ENCODE peak calls at places on chromosomes 12 and 14, in five cellular contexts. One of them, this sample, is unnamed.

GRCh38 chr14:69696633-69697557 is 70.0 kb upstream of the SRSF5 start:
- DNase-seq in stimulated activated CD4-positive, alpha-beta T cell treated with anti-CD3 and anti-CD28 coated beads, TNF-alpha, amount 100 ng/mL, for 1 hour: no peak
- DNase-seq in activated CD8-positive, alpha-beta memory T cell treated with anti-CD3 and anti-CD28 coated beads for 24 hours: no peak
- DNase-seq in small intestine: peak
- DNase-seq in stimulated activated CD8-positive, alpha-beta memory T cell treated with anti-CD3 and anti-CD28 coated beads, Interleukin-12 subunit alpha, Interleukin-12 subunit beta, amount 100 ng/mL, for 4 hours: no peak
- DNase-seq in this sample: no peak

GRCh38 chr12:120229583-120230325 is 28.8 kb upstream of the RPLP0 start:
- DNase-seq in activated CD8-positive, alpha-beta memory T cell treated with anti-CD3 and anti-CD28 coated beads for 24 hours: no peak
- DNase-seq in stimulated activated CD8-positive, alpha-beta memory T cell treated with anti-CD3 and anti-CD28 coated beads, Interleukin-12 subunit alpha, Interleukin-12 subunit beta, amount 100 ng/mL, for 4 hours: no peak
- DNase-seq in small intestine: peak
- DNase-seq in stimulated activated CD4-positive, alpha-beta T cell treated with anti-CD3 and anti-CD28 coated beads, TNF-alpha, amount 100 ng/mL, for 1 hour: no peak
- DNase-seq in this sample: peak

GRCh38 chr12:115972241-115972640 is 305.3 kb downstream of the MED13L start:
- DNase-seq in activated CD8-positive, alpha-beta memory T cell treated with anti-CD3 and anti-CD28 coated beads for 24 hours: no peak
- DNase-seq in stimulated activated CD8-positive, alpha-beta memory T cell treated with anti-CD3 and anti-CD28 coated beads, Interleukin-12 subunit alpha, Interleukin-12 subunit beta, amount 100 ng/mL, for 4 hours: no peak
- DNase-seq in stimulated activated CD4-positive, alpha-beta T cell treated with anti-CD3 and anti-CD28 coated beads, TNF-alpha, amount 100 ng/mL, for 1 hour: no peak
- DNase-seq in small intestine: no peak
- DNase-seq in this sample: no peak

GRCh38 chr12:10362325-10362724 is 27.5 kb downstream of the KLRK1 start:
- DNase-seq in small intestine: no peak
- DNase-seq in stimulated activated CD8-positive, alpha-beta memory T cell treated with anti-CD3 and anti-CD28 coated beads, Interleukin-12 subunit alpha, Interleukin-12 subunit beta, amount 100 ng/mL, for 4 hours: no peak
- DNase-seq in stimulated activated CD4-positive, alpha-beta T cell treated with anti-CD3 and anti-CD28 coated beads, TNF-alpha, amount 100 ng/mL, for 1 hour: no peak
- DNase-seq in activated CD8-positive, alpha-beta memory T cell treated with anti-CD3 and anti-CD28 coated beads for 24 hours: no peak
- DNase-seq in this sample: peak

GRCh38 chr14:52977798-52978197 is 26.9 kb upstream of the FERMT2 start:
- DNase-seq in small intestine: no peak
- DNase-seq in activated CD8-positive, alpha-beta memory T cell treated with anti-CD3 and anti-CD28 coated beads for 24 hours: no peak
- DNase-seq in stimulated activated CD4-positive, alpha-beta T cell treated with anti-CD3 and anti-CD28 coated beads, TNF-alpha, amount 100 ng/mL, for 1 hour: no peak
- DNase-seq in stimulated activated CD8-positive, alpha-beta memory T cell treated with anti-CD3 and anti-CD28 coated beads, Interleukin-12 subunit alpha, Interleukin-12 subunit beta, amount 100 ng/mL, for 4 hours: no peak
- DNase-seq in this sample: no peak

GRCh38 chr14:92890830-92891598 is 31.9 kb upstream of the CHGA start:
- DNase-seq in stimulated activated CD8-positive, alpha-beta memory T cell treated with anti-CD3 and anti-CD28 coated beads, Interleukin-12 subunit alpha, Interleukin-12 subunit beta, amount 100 ng/mL, for 4 hours: no peak
- DNase-seq in stimulated activated CD4-positive, alpha-beta T cell treated with anti-CD3 and anti-CD28 coated beads, TNF-alpha, amount 100 ng/mL, for 1 hour: no peak
- DNase-seq in small intestine: peak
- DNase-seq in activated CD8-positive, alpha-beta memory T cell treated with anti-CD3 and anti-CD28 coated beads for 24 hours: no peak
- DNase-seq in this sample: peak

GRCh38 chr12:113051759-113052158 is 4.8 kb upstream of the DTX1 start:
- DNase-seq in small intestine: no peak
- DNase-seq in stimulated activated CD4-positive, alpha-beta T cell treated with anti-CD3 and anti-CD28 coated beads, TNF-alpha, amount 100 ng/mL, for 1 hour: no peak
- DNase-seq in stimulated activated CD8-positive, alpha-beta memory T cell treated with anti-CD3 and anti-CD28 coated beads, Interleukin-12 subunit alpha, Interleukin-12 subunit beta, amount 100 ng/mL, for 4 hours: no peak
- DNase-seq in activated CD8-positive, alpha-beta memory T cell treated with anti-CD3 and anti-CD28 coated beads for 24 hours: no peak
- DNase-seq in this sample: no peak

GRCh38 chr12:19382111-19382526 is 57.2 kb upstream of the AEBP2 start:
- DNase-seq in stimulated activated CD4-positive, alpha-beta T cell treated with anti-CD3 and anti-CD28 coated beads, TNF-alpha, amount 100 ng/mL, for 1 hour: no peak
- DNase-seq in small intestine: no peak
- DNase-seq in stimulated activated CD8-positive, alpha-beta memory T cell treated with anti-CD3 and anti-CD28 coated beads, Interleukin-12 subunit alpha, Interleukin-12 subunit beta, amount 100 ng/mL, for 4 hours: peak
- DNase-seq in activated CD8-positive, alpha-beta memory T cell treated with anti-CD3 and anti-CD28 coated beads for 24 hours: peak
- DNase-seq in this sample: peak

GRCh38 chr14:79090781-79091180 is 920.6 kb downstream of the NRXN3 start:
- DNase-seq in stimulated activated CD8-positive, alpha-beta memory T cell treated with anti-CD3 and anti-CD28 coated beads, Interleukin-12 subunit alpha, Interleukin-12 subunit beta, amount 100 ng/mL, for 4 hours: no peak
- DNase-seq in small intestine: no peak
- DNase-seq in stimulated activated CD4-positive, alpha-beta T cell treated with anti-CD3 and anti-CD28 coated beads, TNF-alpha, amount 100 ng/mL, for 1 hour: no peak
- DNase-seq in activated CD8-positive, alpha-beta memory T cell treated with anti-CD3 and anti-CD28 coated beads for 24 hours: no peak
- DNase-seq in this sample: no peak

GRCh38 chr12:105508096-105508495 is 177.6 kb downstream of the C12orf75 start:
- DNase-seq in activated CD8-positive, alpha-beta memory T cell treated with anti-CD3 and anti-CD28 coated beads for 24 hours: no peak
- DNase-seq in small intestine: no peak
- DNase-seq in stimulated activated CD4-positive, alpha-beta T cell treated with anti-CD3 and anti-CD28 coated beads, TNF-alpha, amount 100 ng/mL, for 1 hour: no peak
- DNase-seq in stimulated activated CD8-positive, alpha-beta memory T cell treated with anti-CD3 and anti-CD28 coated beads, Interleukin-12 subunit alpha, Interleukin-12 subunit beta, amount 100 ng/mL, for 4 hours: no peak
- DNase-seq in this sample: no peak

GRCh38 chr12:67067453-67068203 is 201.5 kb upstream of the CAND1 start:
- DNase-seq in stimulated activated CD4-positive, alpha-beta T cell treated with anti-CD3 and anti-CD28 coated beads, TNF-alpha, amount 100 ng/mL, for 1 hour: no peak
- DNase-seq in stimulated activated CD8-positive, alpha-beta memory T cell treated with anti-CD3 and anti-CD28 coated beads, Interleukin-12 subunit alpha, Interleukin-12 subunit beta, amount 100 ng/mL, for 4 hours: no peak
- DNase-seq in small intestine: no peak
- DNase-seq in activated CD8-positive, alpha-beta memory T cell treated with anti-CD3 and anti-CD28 coated beads for 24 hours: peak
- DNase-seq in this sample: no peak

GRCh38 chr12:19276767-19277166 is 147.2 kb downstream of the PLEKHA5 start:
- DNase-seq in small intestine: no peak
- DNase-seq in activated CD8-positive, alpha-beta memory T cell treated with anti-CD3 and anti-CD28 coated beads for 24 hours: no peak
- DNase-seq in stimulated activated CD8-positive, alpha-beta memory T cell treated with anti-CD3 and anti-CD28 coated beads, Interleukin-12 subunit alpha, Interleukin-12 subunit beta, amount 100 ng/mL, for 4 hours: no peak
- DNase-seq in stimulated activated CD4-positive, alpha-beta T cell treated with anti-CD3 and anti-CD28 coated beads, TNF-alpha, amount 100 ng/mL, for 1 hour: no peak
- DNase-seq in this sample: no peak

GRCh38 chr12:31895449-31896150 is 63.6 kb upstream of the RESF1 start:
- DNase-seq in activated CD8-positive, alpha-beta memory T cell treated with anti-CD3 and anti-CD28 coated beads for 24 hours: no peak
- DNase-seq in stimulated activated CD4-positive, alpha-beta T cell treated with anti-CD3 and anti-CD28 coated beads, TNF-alpha, amount 100 ng/mL, for 1 hour: no peak
- DNase-seq in stimulated activated CD8-positive, alpha-beta memory T cell treated with anti-CD3 and anti-CD28 coated beads, Interleukin-12 subunit alpha, Interleukin-12 subunit beta, amount 100 ng/mL, for 4 hours: no peak
- DNase-seq in small intestine: no peak
- DNase-seq in this sample: no peak

GRCh38 chr12:49515266-49515665 is 23.6 kb upstream of the KCNH3 start:
- DNase-seq in small intestine: no peak
- DNase-seq in stimulated activated CD4-positive, alpha-beta T cell treated with anti-CD3 and anti-CD28 coated beads, TNF-alpha, amount 100 ng/mL, for 1 hour: no peak
- DNase-seq in activated CD8-positive, alpha-beta memory T cell treated with anti-CD3 and anti-CD28 coated beads for 24 hours: no peak
- DNase-seq in stimulated activated CD8-positive, alpha-beta memory T cell treated with anti-CD3 and anti-CD28 coated beads, Interleukin-12 subunit alpha, Interleukin-12 subunit beta, amount 100 ng/mL, for 4 hours: no peak
- DNase-seq in this sample: peak

GRCh38 chr14:90355540-90356518 is 24.1 kb upstream of the NRDE2 start:
- DNase-seq in stimulated activated CD4-positive, alpha-beta T cell treated with anti-CD3 and anti-CD28 coated beads, TNF-alpha, amount 100 ng/mL, for 1 hour: no peak
- DNase-seq in small intestine: peak
- DNase-seq in activated CD8-positive, alpha-beta memory T cell treated with anti-CD3 and anti-CD28 coated beads for 24 hours: no peak
- DNase-seq in stimulated activated CD8-positive, alpha-beta memory T cell treated with anti-CD3 and anti-CD28 coated beads, Interleukin-12 subunit alpha, Interleukin-12 subunit beta, amount 100 ng/mL, for 4 hours: no peak
- DNase-seq in this sample: no peak

GRCh38 chr14:76810525-76810924 is 2.2 kb downstream of the ANGEL1 start:
- DNase-seq in activated CD8-positive, alpha-beta memory T cell treated with anti-CD3 and anti-CD28 coated beads for 24 hours: no peak
- DNase-seq in stimulated activated CD8-positive, alpha-beta memory T cell treated with anti-CD3 and anti-CD28 coated beads, Interleukin-12 subunit alpha, Interleukin-12 subunit beta, amount 100 ng/mL, for 4 hours: no peak
- DNase-seq in stimulated activated CD4-positive, alpha-beta T cell treated with anti-CD3 and anti-CD28 coated beads, TNF-alpha, amount 100 ng/mL, for 1 hour: no peak
- DNase-seq in small intestine: no peak
- DNase-seq in this sample: no peak

GRCh38 chr14:95431199-95432145 is 85.0 kb downstream of the SYNE3 start:
- DNase-seq in small intestine: peak
- DNase-seq in stimulated activated CD8-positive, alpha-beta memory T cell treated with anti-CD3 and anti-CD28 coated beads, Interleukin-12 subunit alpha, Interleukin-12 subunit beta, amount 100 ng/mL, for 4 hours: no peak
- DNase-seq in activated CD8-positive, alpha-beta memory T cell treated with anti-CD3 and anti-CD28 coated beads for 24 hours: no peak
- DNase-seq in stimulated activated CD4-positive, alpha-beta T cell treated with anti-CD3 and anti-CD28 coated beads, TNF-alpha, amount 100 ng/mL, for 1 hour: no peak
- DNase-seq in this sample: peak

GRCh38 chr14:104092931-104093365 is 7.4 kb downstream of the ASPG start:
- DNase-seq in small intestine: no peak
- DNase-seq in stimulated activated CD4-positive, alpha-beta T cell treated with anti-CD3 and anti-CD28 coated beads, TNF-alpha, amount 100 ng/mL, for 1 hour: no peak
- DNase-seq in stimulated activated CD8-positive, alpha-beta memory T cell treated with anti-CD3 and anti-CD28 coated beads, Interleukin-12 subunit alpha, Interleukin-12 subunit beta, amount 100 ng/mL, for 4 hours: no peak
- DNase-seq in activated CD8-positive, alpha-beta memory T cell treated with anti-CD3 and anti-CD28 coated beads for 24 hours: no peak
- DNase-seq in this sample: no peak

GRCh38 chr12:81866081-81866480 is 106.9 kb upstream of the PPFIA2 start:
- DNase-seq in stimulated activated CD4-positive, alpha-beta T cell treated with anti-CD3 and anti-CD28 coated beads, TNF-alpha, amount 100 ng/mL, for 1 hour: no peak
- DNase-seq in stimulated activated CD8-positive, alpha-beta memory T cell treated with anti-CD3 and anti-CD28 coated beads, Interleukin-12 subunit alpha, Interleukin-12 subunit beta, amount 100 ng/mL, for 4 hours: no peak
- DNase-seq in small intestine: no peak
- DNase-seq in activated CD8-positive, alpha-beta memory T cell treated with anti-CD3 and anti-CD28 coated beads for 24 hours: no peak
- DNase-seq in this sample: no peak

GRCh38 chr14:105249175-105250007 is 1.1 kb downstream of the BTBD6 start:
- DNase-seq in stimulated activated CD4-positive, alpha-beta T cell treated with anti-CD3 and anti-CD28 coated beads, TNF-alpha, amount 100 ng/mL, for 1 hour: no peak
- DNase-seq in small intestine: peak
- DNase-seq in stimulated activated CD8-positive, alpha-beta memory T cell treated with anti-CD3 and anti-CD28 coated beads, Interleukin-12 subunit alpha, Interleukin-12 subunit beta, amount 100 ng/mL, for 4 hours: no peak
- DNase-seq in activated CD8-positive, alpha-beta memory T cell treated with anti-CD3 and anti-CD28 coated beads for 24 hours: peak
- DNase-seq in this sample: no peak

GRCh38 chr12:97306121-97306520 is 156.5 kb upstream of the RMST start:
- DNase-seq in small intestine: no peak
- DNase-seq in activated CD8-positive, alpha-beta memory T cell treated with anti-CD3 and anti-CD28 coated beads for 24 hours: no peak
- DNase-seq in stimulated activated CD4-positive, alpha-beta T cell treated with anti-CD3 and anti-CD28 coated beads, TNF-alpha, amount 100 ng/mL, for 1 hour: no peak
- DNase-seq in stimulated activated CD8-positive, alpha-beta memory T cell treated with anti-CD3 and anti-CD28 coated beads, Interleukin-12 subunit alpha, Interleukin-12 subunit beta, amount 100 ng/mL, for 4 hours: no peak
- DNase-seq in this sample: no peak

GRCh38 chr12:105289114-105289904 is 41.2 kb upstream of the C12orf75 start:
- DNase-seq in activated CD8-positive, alpha-beta memory T cell treated with anti-CD3 and anti-CD28 coated beads for 24 hours: no peak
- DNase-seq in small intestine: no peak
- DNase-seq in stimulated activated CD8-positive, alpha-beta memory T cell treated with anti-CD3 and anti-CD28 coated beads, Interleukin-12 subunit alpha, Interleukin-12 subunit beta, amount 100 ng/mL, for 4 hours: no peak
- DNase-seq in stimulated activated CD4-positive, alpha-beta T cell treated with anti-CD3 and anti-CD28 coated beads, TNF-alpha, amount 100 ng/mL, for 1 hour: no peak
- DNase-seq in this sample: no peak

GRCh38 chr12:108543642-108544041 is 17.3 kb downstream of the SART3 start:
- DNase-seq in stimulated activated CD8-positive, alpha-beta memory T cell treated with anti-CD3 and anti-CD28 coated beads, Interleukin-12 subunit alpha, Interleukin-12 subunit beta, amount 100 ng/mL, for 4 hours: no peak
- DNase-seq in activated CD8-positive, alpha-beta memory T cell treated with anti-CD3 and anti-CD28 coated beads for 24 hours: no peak
- DNase-seq in stimulated activated CD4-positive, alpha-beta T cell treated with anti-CD3 and anti-CD28 coated beads, TNF-alpha, amount 100 ng/mL, for 1 hour: no peak
- DNase-seq in small intestine: no peak
- DNase-seq in this sample: no peak

GRCh38 chr12:93767524-93767863 is 90.3 kb downstream of the CRADD start:
- DNase-seq in stimulated activated CD8-positive, alpha-beta memory T cell treated with anti-CD3 and anti-CD28 coated beads, Interleukin-12 subunit alpha, Interleukin-12 subunit beta, amount 100 ng/mL, for 4 hours: no peak
- DNase-seq in stimulated activated CD4-positive, alpha-beta T cell treated with anti-CD3 and anti-CD28 coated beads, TNF-alpha, amount 100 ng/mL, for 1 hour: no peak
- DNase-seq in activated CD8-positive, alpha-beta memory T cell treated with anti-CD3 and anti-CD28 coated beads for 24 hours: no peak
- DNase-seq in small intestine: no peak
- DNase-seq in this sample: no peak

GRCh38 chr14:100303179-100303578 is 3.1 kb downstream of the SLC25A29 start:
- DNase-seq in small intestine: no peak
- DNase-seq in activated CD8-positive, alpha-beta memory T cell treated with anti-CD3 and anti-CD28 coated beads for 24 hours: no peak
- DNase-seq in stimulated activated CD8-positive, alpha-beta memory T cell treated with anti-CD3 and anti-CD28 coated beads, Interleukin-12 subunit alpha, Interleukin-12 subunit beta, amount 100 ng/mL, for 4 hours: no peak
- DNase-seq in stimulated activated CD4-positive, alpha-beta T cell treated with anti-CD3 and anti-CD28 coated beads, TNF-alpha, amount 100 ng/mL, for 1 hour: no peak
- DNase-seq in this sample: peak

GRCh38 chr14:68777644-68778043 is 15.2 kb downstream of the ZFP36L1 start:
- DNase-seq in stimulated activated CD4-positive, alpha-beta T cell treated with anti-CD3 and anti-CD28 coated beads, TNF-alpha, amount 100 ng/mL, for 1 hour: no peak
- DNase-seq in activated CD8-positive, alpha-beta memory T cell treated with anti-CD3 and anti-CD28 coated beads for 24 hours: peak
- DNase-seq in small intestine: no peak
- DNase-seq in stimulated activated CD8-positive, alpha-beta memory T cell treated with anti-CD3 and anti-CD28 coated beads, Interleukin-12 subunit alpha, Interleukin-12 subunit beta, amount 100 ng/mL, for 4 hours: no peak
- DNase-seq in this sample: no peak

GRCh38 chr12:27190761-27191160 is 53.3 kb upstream of the STK38L start:
- DNase-seq in small intestine: no peak
- DNase-seq in stimulated activated CD4-positive, alpha-beta T cell treated with anti-CD3 and anti-CD28 coated beads, TNF-alpha, amount 100 ng/mL, for 1 hour: no peak
- DNase-seq in stimulated activated CD8-positive, alpha-beta memory T cell treated with anti-CD3 and anti-CD28 coated beads, Interleukin-12 subunit alpha, Interleukin-12 subunit beta, amount 100 ng/mL, for 4 hours: no peak
- DNase-seq in activated CD8-positive, alpha-beta memory T cell treated with anti-CD3 and anti-CD28 coated beads for 24 hours: no peak
- DNase-seq in this sample: no peak

GRCh38 chr12:1863823-1864222 is 43.5 kb downstream of the LRTM2 start:
- DNase-seq in small intestine: no peak
- DNase-seq in stimulated activated CD8-positive, alpha-beta memory T cell treated with anti-CD3 and anti-CD28 coated beads, Interleukin-12 subunit alpha, Interleukin-12 subunit beta, amount 100 ng/mL, for 4 hours: no peak
- DNase-seq in activated CD8-positive, alpha-beta memory T cell treated with anti-CD3 and anti-CD28 coated beads for 24 hours: no peak
- DNase-seq in stimulated activated CD4-positive, alpha-beta T cell treated with anti-CD3 and anti-CD28 coated beads, TNF-alpha, amount 100 ng/mL, for 1 hour: no peak
- DNase-seq in this sample: no peak

GRCh38 chr12:53047221-53048032 is 2.4 kb upstream of the TNS2 start:
- DNase-seq in stimulated activated CD8-positive, alpha-beta memory T cell treated with anti-CD3 and anti-CD28 coated beads, Interleukin-12 subunit alpha, Interleukin-12 subunit beta, amount 100 ng/mL, for 4 hours: peak
- DNase-seq in stimulated activated CD4-positive, alpha-beta T cell treated with anti-CD3 and anti-CD28 coated beads, TNF-alpha, amount 100 ng/mL, for 1 hour: peak
- DNase-seq in activated CD8-positive, alpha-beta memory T cell treated with anti-CD3 and anti-CD28 coated beads for 24 hours: peak
- DNase-seq in small intestine: peak
- DNase-seq in this sample: peak

GRCh38 chr14:69439516-69440270 is 41.2 kb downstream of the SLC39A9 start:
- DNase-seq in small intestine: no peak
- DNase-seq in stimulated activated CD4-positive, alpha-beta T cell treated with anti-CD3 and anti-CD28 coated beads, TNF-alpha, amount 100 ng/mL, for 1 hour: no peak
- DNase-seq in stimulated activated CD8-positive, alpha-beta memory T cell treated with anti-CD3 and anti-CD28 coated beads, Interleukin-12 subunit alpha, Interleukin-12 subunit beta, amount 100 ng/mL, for 4 hours: no peak
- DNase-seq in activated CD8-positive, alpha-beta memory T cell treated with anti-CD3 and anti-CD28 coated beads for 24 hours: no peak
- DNase-seq in this sample: no peak

GRCh38 chr12:5295966-5296365 is 135.9 kb upstream of the NTF3 start:
- DNase-seq in stimulated activated CD4-positive, alpha-beta T cell treated with anti-CD3 and anti-CD28 coated beads, TNF-alpha, amount 100 ng/mL, for 1 hour: no peak
- DNase-seq in small intestine: no peak
- DNase-seq in activated CD8-positive, alpha-beta memory T cell treated with anti-CD3 and anti-CD28 coated beads for 24 hours: no peak
- DNase-seq in stimulated activated CD8-positive, alpha-beta memory T cell treated with anti-CD3 and anti-CD28 coated beads, Interleukin-12 subunit alpha, Interleukin-12 subunit beta, amount 100 ng/mL, for 4 hours: no peak
- DNase-seq in this sample: no peak

GRCh38 chr14:100573009-100573756 is 14.0 kb downstream of the BEGAIN start:
- DNase-seq in small intestine: no peak
- DNase-seq in activated CD8-positive, alpha-beta memory T cell treated with anti-CD3 and anti-CD28 coated beads for 24 hours: no peak
- DNase-seq in stimulated activated CD4-positive, alpha-beta T cell treated with anti-CD3 and anti-CD28 coated beads, TNF-alpha, amount 100 ng/mL, for 1 hour: no peak
- DNase-seq in stimulated activated CD8-positive, alpha-beta memory T cell treated with anti-CD3 and anti-CD28 coated beads, Interleukin-12 subunit alpha, Interleukin-12 subunit beta, amount 100 ng/mL, for 4 hours: no peak
- DNase-seq in this sample: no peak

GRCh38 chr14:31962920-31963319 is 114.2 kb upstream of the ARHGAP5 start:
- DNase-seq in stimulated activated CD4-positive, alpha-beta T cell treated with anti-CD3 and anti-CD28 coated beads, TNF-alpha, amount 100 ng/mL, for 1 hour: no peak
- DNase-seq in activated CD8-positive, alpha-beta memory T cell treated with anti-CD3 and anti-CD28 coated beads for 24 hours: no peak
- DNase-seq in stimulated activated CD8-positive, alpha-beta memory T cell treated with anti-CD3 and anti-CD28 coated beads, Interleukin-12 subunit alpha, Interleukin-12 subunit beta, amount 100 ng/mL, for 4 hours: no peak
- DNase-seq in small intestine: no peak
- DNase-seq in this sample: no peak

GRCh38 chr12:69130064-69130463 is 109.3 kb upstream of the CPSF6 start:
- DNase-seq in activated CD8-positive, alpha-beta memory T cell treated with anti-CD3 and anti-CD28 coated beads for 24 hours: no peak
- DNase-seq in stimulated activated CD4-positive, alpha-beta T cell treated with anti-CD3 and anti-CD28 coated beads, TNF-alpha, amount 100 ng/mL, for 1 hour: no peak
- DNase-seq in stimulated activated CD8-positive, alpha-beta memory T cell treated with anti-CD3 and anti-CD28 coated beads, Interleukin-12 subunit alpha, Interleukin-12 subunit beta, amount 100 ng/mL, for 4 hours: no peak
- DNase-seq in small intestine: no peak
- DNase-seq in this sample: no peak

This sample was measured in HT-29.